ENCODE peak calls at places on chromosomes 13 and 19, in five cellular contexts. One of them, this sample, is unnamed.

GRCh38 chr19:55253842-55254624 is 4.8 kb downstream of the PPP6R1 start:
- DNase-seq in neural progenitor cell: no peak
- DNase-seq in glutamatergic neuron: no peak
- DNase-seq in BJ: no peak
- DNase-seq in fibroblast of pulmonary artery: no peak
- DNase-seq in this sample: no peak

GRCh38 chr13:40345654-40346372 is 320.6 kb downstream of the FOXO1 start:
- DNase-seq in neural progenitor cell: peak
- DNase-seq in glutamatergic neuron: no peak
- DNase-seq in BJ: no peak
- DNase-seq in fibroblast of pulmonary artery: no peak
- DNase-seq in this sample: no peak

GRCh38 chr13:85277753-85278152 is 521.5 kb downstream of the SLITRK6 start:
- DNase-seq in neural progenitor cell: no peak
- DNase-seq in glutamatergic neuron: no peak
- DNase-seq in BJ: no peak
- DNase-seq in fibroblast of pulmonary artery: peak
- DNase-seq in this sample: no peak

GRCh38 chr19:33267706-33268105 is 34.6 kb downstream of the CEBPA start:
- DNase-seq in neural progenitor cell: no peak
- DNase-seq in glutamatergic neuron: no peak
- DNase-seq in BJ: no peak
- DNase-seq in fibroblast of pulmonary artery: no peak
- DNase-seq in this sample: no peak

GRCh38 chr13:36282818-36283432 is 14.7 kb downstream of the CCDC169 start:
- DNase-seq in neural progenitor cell: peak
- DNase-seq in glutamatergic neuron: no peak
- DNase-seq in BJ: no peak
- DNase-seq in fibroblast of pulmonary artery: peak
- DNase-seq in this sample: peak

GRCh38 chr13:36712785-36713184 is 39.0 kb downstream of the SERTM1 start:
- DNase-seq in neural progenitor cell: no peak
- DNase-seq in glutamatergic neuron: no peak
- DNase-seq in BJ: peak
- DNase-seq in fibroblast of pulmonary artery: peak
- DNase-seq in this sample: no peak

GRCh38 chr13:114286808-114287207 is 5.4 kb downstream of the UPF3A start:
- DNase-seq in neural progenitor cell: no peak
- DNase-seq in glutamatergic neuron: no peak
- DNase-seq in BJ: no peak
- DNase-seq in fibroblast of pulmonary artery: peak
- DNase-seq in this sample: no peak

GRCh38 chr13:20390526-20391175 is 135.0 kb downstream of the CRYL1 start:
- DNase-seq in neural progenitor cell: no peak
- DNase-seq in glutamatergic neuron: no peak
- DNase-seq in BJ: no peak
- DNase-seq in fibroblast of pulmonary artery: no peak
- DNase-seq in this sample: no peak

GRCh38 chr13:77876176-77876575 is 42.5 kb downstream of the EDNRB start:
- DNase-seq in neural progenitor cell: no peak
- DNase-seq in glutamatergic neuron: no peak
- DNase-seq in BJ: no peak
- DNase-seq in fibroblast of pulmonary artery: peak
- DNase-seq in this sample: no peak

GRCh38 chr13:44331912-44332840 is 41.4 kb upstream of the SERP2 start:
- DNase-seq in neural progenitor cell: peak
- DNase-seq in glutamatergic neuron: peak
- DNase-seq in BJ: peak
- DNase-seq in fibroblast of pulmonary artery: peak
- DNase-seq in this sample: peak

GRCh38 chr13:92355213-92355612 is 871.4 kb upstream of the GPC6 start:
- DNase-seq in neural progenitor cell: peak
- DNase-seq in glutamatergic neuron: peak
- DNase-seq in BJ: no peak
- DNase-seq in fibroblast of pulmonary artery: peak
- DNase-seq in this sample: peak

GRCh38 chr13:40352385-40352778 is 314.1 kb downstream of the FOXO1 start:
- DNase-seq in neural progenitor cell: no peak
- DNase-seq in glutamatergic neuron: no peak
- DNase-seq in BJ: no peak
- DNase-seq in fibroblast of pulmonary artery: peak
- DNase-seq in this sample: peak

GRCh38 chr13:73809561-73809960 is 324.6 kb downstream of the KLF12 start:
- DNase-seq in neural progenitor cell: no peak
- DNase-seq in glutamatergic neuron: no peak
- DNase-seq in BJ: no peak
- DNase-seq in fibroblast of pulmonary artery: peak
- DNase-seq in this sample: peak

GRCh38 chr19:4524808-4525562 is 6.7 kb upstream of the PLIN4 start:
- DNase-seq in neural progenitor cell: peak
- DNase-seq in glutamatergic neuron: peak
- DNase-seq in BJ: no peak
- DNase-seq in fibroblast of pulmonary artery: peak
- DNase-seq in this sample: peak

GRCh38 chr19:40231544-40232424 is 5.3 kb upstream of the CCNP start:
- DNase-seq in neural progenitor cell: peak
- DNase-seq in glutamatergic neuron: no peak
- DNase-seq in BJ: no peak
- DNase-seq in fibroblast of pulmonary artery: no peak
- DNase-seq in this sample: no peak

GRCh38 chr13:48004201-48004600 is 3.1 kb upstream of the SUCLA2 start:
- DNase-seq in neural progenitor cell: no peak
- DNase-seq in glutamatergic neuron: no peak
- DNase-seq in BJ: no peak
- DNase-seq in fibroblast of pulmonary artery: no peak
- DNase-seq in this sample: no peak

GRCh38 chr19:52237771-52238400 is 31.5 kb upstream of the ZNF766 start:
- DNase-seq in neural progenitor cell: peak
- DNase-seq in glutamatergic neuron: peak
- DNase-seq in BJ: peak
- DNase-seq in fibroblast of pulmonary artery: peak
- DNase-seq in this sample: peak

GRCh38 chr19:55350620-55351315 is 3.8 kb downstream of the COX6B2 start:
- DNase-seq in neural progenitor cell: no peak
- DNase-seq in glutamatergic neuron: no peak
- DNase-seq in BJ: no peak
- DNase-seq in fibroblast of pulmonary artery: no peak
- DNase-seq in this sample: no peak

GRCh38 chr19:7977021-7977722 is 28.3 kb downstream of the ELAVL1 start:
- DNase-seq in neural progenitor cell: no peak
- DNase-seq in glutamatergic neuron: no peak
- DNase-seq in BJ: no peak
- DNase-seq in fibroblast of pulmonary artery: no peak
- DNase-seq in this sample: no peak

GRCh38 chr13:30376426-30377311 is 45.6 kb upstream of the UBE2L5 start:
- DNase-seq in neural progenitor cell: no peak
- DNase-seq in glutamatergic neuron: no peak
- DNase-seq in BJ: no peak
- DNase-seq in fibroblast of pulmonary artery: no peak
- DNase-seq in this sample: no peak

GRCh38 chr19:23822735-23823134 is 64.0 kb upstream of the ZNF681 start:
- DNase-seq in neural progenitor cell: no peak
- DNase-seq in glutamatergic neuron: no peak
- DNase-seq in BJ: no peak
- DNase-seq in fibroblast of pulmonary artery: no peak
- DNase-seq in this sample: no peak

GRCh38 chr13:104098421-104098820 is 1032.2 kb upstream of the SLC10A2 start:
- DNase-seq in neural progenitor cell: no peak
- DNase-seq in glutamatergic neuron: no peak
- DNase-seq in BJ: no peak
- DNase-seq in fibroblast of pulmonary artery: peak
- DNase-seq in this sample: peak

GRCh38 chr19:35202722-35203674 is 25.5 kb downstream of the FAM187B start:
- DNase-seq in neural progenitor cell: peak
- DNase-seq in glutamatergic neuron: no peak
- DNase-seq in BJ: no peak
- DNase-seq in fibroblast of pulmonary artery: no peak
- DNase-seq in this sample: no peak

GRCh38 chr19:39032164-39032918 is at the start of gene FBXO27:
- DNase-seq in neural progenitor cell: peak
- DNase-seq in glutamatergic neuron: peak
- DNase-seq in BJ: no peak
- DNase-seq in fibroblast of pulmonary artery: no peak
- DNase-seq in this sample: no peak

GRCh38 chr19:4455742-4456565 is 1.6 kb downstream of the UBXN6 start:
- DNase-seq in neural progenitor cell: peak
- DNase-seq in glutamatergic neuron: peak
- DNase-seq in BJ: peak
- DNase-seq in fibroblast of pulmonary artery: peak
- DNase-seq in this sample: peak

GRCh38 chr19:5265260-5265659 is 75.4 kb downstream of the PTPRS start:
- DNase-seq in neural progenitor cell: no peak
- DNase-seq in glutamatergic neuron: no peak
- DNase-seq in BJ: no peak
- DNase-seq in fibroblast of pulmonary artery: no peak
- DNase-seq in this sample: no peak

GRCh38 chr13:39784347-39784746 is 128.9 kb downstream of the COG6 start:
- DNase-seq in neural progenitor cell: no peak
- DNase-seq in glutamatergic neuron: no peak
- DNase-seq in BJ: no peak
- DNase-seq in fibroblast of pulmonary artery: peak
- DNase-seq in this sample: no peak

GRCh38 chr13:28659611-28659970 is 661 bp downstream of the POMP start:
- DNase-seq in neural progenitor cell: no peak
- DNase-seq in glutamatergic neuron: no peak
- DNase-seq in BJ: no peak
- DNase-seq in fibroblast of pulmonary artery: peak
- DNase-seq in this sample: peak

GRCh38 chr13:108346376-108346775 is 76.9 kb downstream of the TNFSF13B start:
- DNase-seq in neural progenitor cell: no peak
- DNase-seq in glutamatergic neuron: no peak
- DNase-seq in BJ: no peak
- DNase-seq in fibroblast of pulmonary artery: no peak
- DNase-seq in this sample: no peak

GRCh38 chr13:113623491-113624234 is 34.3 kb downstream of the ATP4B start:
- DNase-seq in neural progenitor cell: no peak
- DNase-seq in glutamatergic neuron: no peak
- DNase-seq in BJ: no peak
- DNase-seq in fibroblast of pulmonary artery: peak
- DNase-seq in this sample: no peak

GRCh38 chr13:66200555-66200954 is 1029.6 kb downstream of the PCDH9 start:
- DNase-seq in neural progenitor cell: no peak
- DNase-seq in glutamatergic neuron: no peak
- DNase-seq in BJ: no peak
- DNase-seq in fibroblast of pulmonary artery: peak
- DNase-seq in this sample: no peak

GRCh38 chr19:40348125-40348913 is at the start of the genes C19orf47 and PLD3:
- DNase-seq in neural progenitor cell: peak
- DNase-seq in glutamatergic neuron: peak
- DNase-seq in BJ: peak
- DNase-seq in fibroblast of pulmonary artery: peak
- DNase-seq in this sample: peak

GRCh38 chr13:113856716-113857065 is 7.2 kb downstream of the GAS6 start:
- DNase-seq in neural progenitor cell: no peak
- DNase-seq in glutamatergic neuron: no peak
- DNase-seq in BJ: no peak
- DNase-seq in fibroblast of pulmonary artery: peak
- DNase-seq in this sample: no peak

GRCh38 chr19:2274937-2275535 is 6.9 kb downstream of the PEAK3 start:
- DNase-seq in neural progenitor cell: peak
- DNase-seq in glutamatergic neuron: peak
- DNase-seq in BJ: no peak
- DNase-seq in fibroblast of pulmonary artery: peak
- DNase-seq in this sample: peak
- TF ChIP-seq CTCF in neural progenitor cell: peak
- TF ChIP-seq CTCF in glutamatergic neuron: peak
- TF ChIP-seq CTCF in BJ: peak
- TF ChIP-seq CTCF in fibroblast of pulmonary artery: peak
- TF ChIP-seq CTCF in this sample: peak

GRCh38 chr19:46714523-46715106 is 2.3 kb downstream of the PRKD2 start:
- DNase-seq in neural progenitor cell: no peak
- DNase-seq in glutamatergic neuron: no peak
- DNase-seq in BJ: no peak
- DNase-seq in fibroblast of pulmonary artery: no peak
- DNase-seq in this sample: no peak
- TF ChIP-seq CTCF in neural progenitor cell: no peak
- TF ChIP-seq CTCF in glutamatergic neuron: no peak
- TF ChIP-seq CTCF in BJ: no peak
- TF ChIP-seq CTCF in fibroblast of pulmonary artery: no peak
- TF ChIP-seq CTCF in this sample: no peak

DNA sequence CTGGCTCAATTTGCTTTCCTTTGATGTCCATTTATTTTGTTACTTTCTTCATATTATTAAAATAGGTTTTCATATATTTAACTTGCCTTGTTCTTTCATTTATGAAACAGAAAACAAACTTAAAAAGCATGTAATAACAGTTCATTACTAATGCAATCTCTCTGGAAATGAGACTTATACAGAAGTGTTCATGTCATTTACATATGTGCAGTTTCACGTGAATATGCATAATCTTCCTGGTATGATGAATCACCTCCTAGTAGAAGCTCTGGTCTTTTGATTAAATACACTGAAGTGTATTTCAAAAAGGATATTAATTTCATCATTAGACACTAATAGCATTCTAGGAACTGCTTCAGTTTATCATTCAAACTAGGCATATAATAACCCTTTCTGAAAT is 4.3 kb downstream of the AMER2 start:
- DNase-seq in neural progenitor cell: no peak
- DNase-seq in glutamatergic neuron: no peak
- DNase-seq in BJ: no peak
- DNase-seq in fibroblast of pulmonary artery: no peak
- DNase-seq in this sample: no peak
- TF ChIP-seq CTCF in neural progenitor cell: no peak
- TF ChIP-seq CTCF in glutamatergic neuron: no peak
- TF ChIP-seq CTCF in BJ: no peak
- TF ChIP-seq CTCF in fibroblast of pulmonary artery: no peak
- TF ChIP-seq CTCF in this sample: no peak

GRCh38 chr19:11191934-11192333 is 5.4 kb downstream of the KANK2 start:
- DNase-seq in neural progenitor cell: no peak
- DNase-seq in glutamatergic neuron: no peak
- DNase-seq in BJ: no peak
- DNase-seq in fibroblast of pulmonary artery: no peak
- DNase-seq in this sample: no peak
- TF ChIP-seq CTCF in neural progenitor cell: no peak
- TF ChIP-seq CTCF in glutamatergic neuron: no peak
- TF ChIP-seq CTCF in BJ: no peak
- TF ChIP-seq CTCF in fibroblast of pulmonary artery: no peak
- TF ChIP-seq CTCF in this sample: no peak

GRCh38 chr13:59609421-59609820 is 554.3 kb downstream of the DIAPH3 start:
- DNase-seq in neural progenitor cell: no peak
- DNase-seq in glutamatergic neuron: no peak
- DNase-seq in BJ: no peak
- DNase-seq in fibroblast of pulmonary artery: no peak
- DNase-seq in this sample: no peak
- TF ChIP-seq CTCF in neural progenitor cell: no peak
- TF ChIP-seq CTCF in glutamatergic neuron: no peak
- TF ChIP-seq CTCF in BJ: no peak
- TF ChIP-seq CTCF in fibroblast of pulmonary artery: no peak
- TF ChIP-seq CTCF in this sample: no peak

This sample was measured in MCF 10A.